ENCODE peak calls at places on chromosomes 7 and 10, in six cellular contexts. One of them, this sample, is unnamed.

GRCh38 chr7:44143606-44144250 is 2.6 kb upstream of the MYL7 start:
- DNase-seq in adrenal gland: peak
- DNase-seq in CD8-positive, alpha-beta T cell: no peak
- DNase-seq in uterus: peak
- DNase-seq in vagina: no peak
- DNase-seq in lower lobe of right lung: no peak
- DNase-seq in this sample: no peak

GRCh38 chr7:28093617-28094232 is 86.9 kb downstream of the JAZF1 start:
- DNase-seq in adrenal gland: peak
- DNase-seq in CD8-positive, alpha-beta T cell: no peak
- DNase-seq in uterus: peak
- DNase-seq in vagina: no peak
- DNase-seq in lower lobe of right lung: peak
- DNase-seq in this sample: peak

GRCh38 chr7:1046722-1047679 is 2.7 kb downstream of the GPR146 start:
- DNase-seq in adrenal gland: no peak
- DNase-seq in CD8-positive, alpha-beta T cell: no peak
- DNase-seq in uterus: no peak
- DNase-seq in vagina: no peak
- DNase-seq in lower lobe of right lung: peak
- DNase-seq in this sample: peak

GRCh38 chr7:1883031-1883761 is 213.1 kb downstream of the ELFN1 start:
- DNase-seq in adrenal gland: peak
- DNase-seq in CD8-positive, alpha-beta T cell: no peak
- DNase-seq in uterus: no peak
- DNase-seq in vagina: no peak
- DNase-seq in lower lobe of right lung: no peak
- DNase-seq in this sample: no peak

GRCh38 chr7:104111294-104111693 is 96.5 kb downstream of the ORC5 start:
- DNase-seq in adrenal gland: no peak
- DNase-seq in CD8-positive, alpha-beta T cell: no peak
- DNase-seq in uterus: no peak
- DNase-seq in vagina: no peak
- DNase-seq in lower lobe of right lung: no peak
- DNase-seq in this sample: no peak

GRCh38 chr7:15461576-15461975 is 100.2 kb downstream of the AGMO start:
- DNase-seq in adrenal gland: no peak
- DNase-seq in CD8-positive, alpha-beta T cell: no peak
- DNase-seq in uterus: no peak
- DNase-seq in vagina: no peak
- DNase-seq in lower lobe of right lung: no peak
- DNase-seq in this sample: no peak

GRCh38 chr7:143499743-143500348 is 22.2 kb downstream of the TAS2R41 start:
- DNase-seq in adrenal gland: no peak
- DNase-seq in CD8-positive, alpha-beta T cell: no peak
- DNase-seq in uterus: no peak
- DNase-seq in vagina: no peak
- DNase-seq in lower lobe of right lung: no peak
- DNase-seq in this sample: no peak

GRCh38 chr7:43591551-43592180 is 8.8 kb downstream of the STK17A start:
- DNase-seq in adrenal gland: no peak
- DNase-seq in CD8-positive, alpha-beta T cell: no peak
- DNase-seq in uterus: no peak
- DNase-seq in vagina: no peak
- DNase-seq in lower lobe of right lung: no peak
- DNase-seq in this sample: no peak

GRCh38 chr10:17007836-17008235 is 121.8 kb downstream of the CUBN start:
- DNase-seq in adrenal gland: no peak
- DNase-seq in CD8-positive, alpha-beta T cell: no peak
- DNase-seq in uterus: no peak
- DNase-seq in vagina: no peak
- DNase-seq in lower lobe of right lung: no peak
- DNase-seq in this sample: no peak

GRCh38 chr10:74094231-74094630 is 56.4 kb downstream of the AP3M1 start:
- DNase-seq in adrenal gland: no peak
- DNase-seq in CD8-positive, alpha-beta T cell: no peak
- DNase-seq in uterus: no peak
- DNase-seq in vagina: no peak
- DNase-seq in lower lobe of right lung: no peak
- DNase-seq in this sample: no peak

GRCh38 chr7:36653671-36654355 is 70.5 kb downstream of the AOAH start:
- DNase-seq in adrenal gland: no peak
- DNase-seq in CD8-positive, alpha-beta T cell: no peak
- DNase-seq in uterus: no peak
- DNase-seq in vagina: no peak
- DNase-seq in lower lobe of right lung: no peak
- DNase-seq in this sample: no peak

GRCh38 chr10:51689536-51689935 is 9.9 kb downstream of the CSTF2T start:
- DNase-seq in adrenal gland: no peak
- DNase-seq in CD8-positive, alpha-beta T cell: no peak
- DNase-seq in uterus: no peak
- DNase-seq in vagina: no peak
- DNase-seq in lower lobe of right lung: no peak
- DNase-seq in this sample: no peak

GRCh38 chr10:71269301-71270288 is 49.5 kb upstream of the SLC29A3 start:
- DNase-seq in adrenal gland: no peak
- DNase-seq in CD8-positive, alpha-beta T cell: no peak
- DNase-seq in uterus: no peak
- DNase-seq in vagina: no peak
- DNase-seq in lower lobe of right lung: no peak
- DNase-seq in this sample: no peak

GRCh38 chr10:101683226-101683625 is 11.7 kb downstream of the FBXW4 start:
- DNase-seq in adrenal gland: no peak
- DNase-seq in CD8-positive, alpha-beta T cell: no peak
- DNase-seq in uterus: no peak
- DNase-seq in vagina: no peak
- DNase-seq in lower lobe of right lung: no peak
- DNase-seq in this sample: no peak

GRCh38 chr7:30927040-30927439 is 15.4 kb downstream of the AQP1 start:
- DNase-seq in adrenal gland: no peak
- DNase-seq in CD8-positive, alpha-beta T cell: no peak
- DNase-seq in uterus: no peak
- DNase-seq in vagina: no peak
- DNase-seq in lower lobe of right lung: peak
- DNase-seq in this sample: peak

GRCh38 chr7:54037873-54038272 is 504.3 kb upstream of the VSTM2A start:
- DNase-seq in adrenal gland: no peak
- DNase-seq in CD8-positive, alpha-beta T cell: no peak
- DNase-seq in uterus: no peak
- DNase-seq in vagina: no peak
- DNase-seq in lower lobe of right lung: no peak
- DNase-seq in this sample: no peak

GRCh38 chr7:100406767-100407166 is 21.7 kb downstream of the ZCWPW1 start:
- DNase-seq in adrenal gland: no peak
- DNase-seq in CD8-positive, alpha-beta T cell: no peak
- DNase-seq in uterus: no peak
- DNase-seq in vagina: no peak
- DNase-seq in lower lobe of right lung: no peak
- DNase-seq in this sample: no peak

GRCh38 chr7:38542156-38542555 is 89.0 kb downstream of the AMPH start:
- DNase-seq in adrenal gland: no peak
- DNase-seq in CD8-positive, alpha-beta T cell: no peak
- DNase-seq in uterus: no peak
- DNase-seq in vagina: no peak
- DNase-seq in lower lobe of right lung: no peak
- DNase-seq in this sample: no peak

DNA sequence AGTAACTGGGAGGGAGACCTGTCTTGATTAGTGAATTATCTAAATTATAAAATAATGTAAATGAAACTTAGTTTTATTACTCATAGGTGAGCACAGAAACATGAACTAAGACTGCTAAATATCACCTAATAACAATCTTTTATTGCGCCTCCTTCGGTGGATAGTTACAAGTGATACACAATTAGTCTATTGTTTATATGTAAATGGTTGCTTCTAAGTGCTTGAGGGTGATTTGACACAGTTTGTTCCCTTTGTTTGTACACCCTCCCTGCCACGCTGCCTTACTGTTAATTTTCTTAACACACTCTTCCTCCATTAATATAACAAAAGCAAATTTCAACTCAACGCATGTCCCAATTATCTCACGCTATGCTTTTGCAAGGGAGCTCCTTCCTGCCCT is 4.0 kb downstream of the NPSR1 start:
- DNase-seq in adrenal gland: no peak
- DNase-seq in CD8-positive, alpha-beta T cell: no peak
- DNase-seq in uterus: no peak
- DNase-seq in vagina: no peak
- DNase-seq in lower lobe of right lung: no peak
- DNase-seq in this sample: no peak
- H3K4me3 ChIP-seq in adrenal gland: no peak
- H3K4me3 ChIP-seq in CD8-positive, alpha-beta T cell: no peak
- H3K4me3 ChIP-seq in uterus: no peak
- H3K4me3 ChIP-seq in vagina: no peak
- H3K4me3 ChIP-seq in lower lobe of right lung: no peak
- H3K4me3 ChIP-seq in this sample: no peak

DNA sequence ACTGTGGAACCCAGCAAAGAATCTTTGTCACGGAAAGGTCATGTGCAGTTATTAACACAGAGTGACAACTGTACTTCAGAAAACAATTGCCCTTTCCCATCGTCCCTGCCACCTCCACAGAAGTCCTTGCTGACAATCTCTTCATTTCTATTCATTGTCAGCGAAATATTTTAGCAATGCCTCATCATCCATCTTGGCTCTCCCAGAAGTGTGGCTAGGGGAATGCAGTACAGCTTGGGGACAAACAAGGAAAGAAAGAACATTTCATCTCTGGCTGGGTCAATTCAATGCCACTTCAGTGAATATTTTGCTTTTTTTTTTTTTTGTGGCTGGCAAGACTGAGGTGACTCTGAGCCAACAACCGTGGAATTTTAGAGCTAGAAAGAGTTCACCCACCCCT is 850.9 kb downstream of the KCNMA1 start:
- DNase-seq in adrenal gland: no peak
- DNase-seq in CD8-positive, alpha-beta T cell: no peak
- DNase-seq in uterus: no peak
- DNase-seq in vagina: no peak
- DNase-seq in lower lobe of right lung: no peak
- DNase-seq in this sample: no peak
- H3K4me3 ChIP-seq in adrenal gland: no peak
- H3K4me3 ChIP-seq in CD8-positive, alpha-beta T cell: no peak
- H3K4me3 ChIP-seq in uterus: no peak
- H3K4me3 ChIP-seq in vagina: no peak
- H3K4me3 ChIP-seq in lower lobe of right lung: no peak
- H3K4me3 ChIP-seq in this sample: no peak

GRCh38 chr7:158083526-158084310 is 503.9 kb downstream of the PTPRN2 start:
- DNase-seq in adrenal gland: no peak
- DNase-seq in CD8-positive, alpha-beta T cell: no peak
- DNase-seq in uterus: no peak
- DNase-seq in vagina: no peak
- DNase-seq in lower lobe of right lung: no peak
- DNase-seq in this sample: no peak
- H3K4me3 ChIP-seq in adrenal gland: no peak
- H3K4me3 ChIP-seq in CD8-positive, alpha-beta T cell: no peak
- H3K4me3 ChIP-seq in uterus: no peak
- H3K4me3 ChIP-seq in vagina: no peak
- H3K4me3 ChIP-seq in lower lobe of right lung: no peak
- H3K4me3 ChIP-seq in this sample: no peak

GRCh38 chr10:130425169-130425568 is 289.0 kb downstream of the GLRX3 start:
- DNase-seq in adrenal gland: no peak
- DNase-seq in CD8-positive, alpha-beta T cell: no peak
- DNase-seq in uterus: no peak
- DNase-seq in vagina: peak
- DNase-seq in lower lobe of right lung: no peak
- DNase-seq in this sample: no peak

GRCh38 chr10:130429809-130430208 is 293.6 kb downstream of the GLRX3 start:
- DNase-seq in adrenal gland: no peak
- DNase-seq in CD8-positive, alpha-beta T cell: no peak
- DNase-seq in uterus: no peak
- DNase-seq in vagina: no peak
- DNase-seq in lower lobe of right lung: no peak
- DNase-seq in this sample: no peak

GRCh38 chr10:130428936-130429335 is 292.7 kb downstream of the GLRX3 start:
- DNase-seq in adrenal gland: no peak
- DNase-seq in CD8-positive, alpha-beta T cell: no peak
- DNase-seq in uterus: no peak
- DNase-seq in vagina: peak
- DNase-seq in lower lobe of right lung: no peak
- DNase-seq in this sample: no peak

GRCh38 chr10:130425881-130426435 is 289.8 kb downstream of the GLRX3 start:
- DNase-seq in adrenal gland: no peak
- DNase-seq in CD8-positive, alpha-beta T cell: no peak
- DNase-seq in uterus: no peak
- DNase-seq in vagina: peak
- DNase-seq in lower lobe of right lung: no peak
- DNase-seq in this sample: no peak

DNA sequence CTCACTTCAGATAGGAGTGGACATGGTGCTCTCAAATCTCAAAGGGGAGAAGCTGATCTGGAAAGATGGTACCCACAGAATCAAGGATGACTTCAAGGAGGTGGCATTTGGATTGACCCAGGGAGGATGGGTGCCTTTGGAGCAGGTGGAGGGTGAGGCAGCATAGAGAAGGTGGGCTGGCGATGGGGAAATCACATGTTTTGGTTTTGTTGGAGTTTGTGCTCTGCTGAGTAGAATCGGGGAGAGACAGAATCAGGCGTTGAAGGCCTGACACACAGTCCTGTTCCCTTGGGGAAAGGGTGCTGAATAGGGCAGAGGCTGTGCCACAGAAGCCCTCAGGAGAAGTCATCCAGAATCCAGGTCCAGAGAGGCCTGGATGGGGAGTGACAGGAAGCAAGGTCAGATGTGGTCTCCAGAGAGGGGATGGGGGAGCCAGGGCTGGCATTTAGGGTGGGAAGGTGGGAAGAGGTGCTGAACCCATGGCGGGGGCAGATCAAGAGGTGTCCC is 291.1 kb downstream of the GLRX3 start:
- DNase-seq in adrenal gland: no peak
- DNase-seq in CD8-positive, alpha-beta T cell: no peak
- DNase-seq in uterus: no peak
- DNase-seq in vagina: peak
- DNase-seq in lower lobe of right lung: no peak
- DNase-seq in this sample: no peak
- H3K4me3 ChIP-seq in adrenal gland: no peak
- H3K4me3 ChIP-seq in CD8-positive, alpha-beta T cell: no peak
- H3K4me3 ChIP-seq in uterus: no peak
- H3K4me3 ChIP-seq in vagina: no peak
- H3K4me3 ChIP-seq in lower lobe of right lung: no peak
- H3K4me3 ChIP-seq in this sample: no peak

GRCh38 chr10:3782099-3782455 is 2.9 kb downstream of the KLF6 start:
- DNase-seq in adrenal gland: no peak
- DNase-seq in CD8-positive, alpha-beta T cell: no peak
- DNase-seq in uterus: peak
- DNase-seq in vagina: no peak
- DNase-seq in lower lobe of right lung: no peak
- DNase-seq in this sample: peak
- H3K4me3 ChIP-seq in adrenal gland: no peak
- H3K4me3 ChIP-seq in CD8-positive, alpha-beta T cell: peak
- H3K4me3 ChIP-seq in uterus: peak
- H3K4me3 ChIP-seq in vagina: peak
- H3K4me3 ChIP-seq in lower lobe of right lung: peak
- H3K4me3 ChIP-seq in this sample: peak

GRCh38 chr10:13351340-13351915 is 3.3 kb upstream of the SEPHS1 start:
- DNase-seq in adrenal gland: no peak
- DNase-seq in CD8-positive, alpha-beta T cell: peak
- DNase-seq in uterus: no peak
- DNase-seq in vagina: no peak
- DNase-seq in lower lobe of right lung: no peak
- DNase-seq in this sample: no peak
- H3K4me3 ChIP-seq in adrenal gland: no peak
- H3K4me3 ChIP-seq in CD8-positive, alpha-beta T cell: no peak
- H3K4me3 ChIP-seq in uterus: no peak
- H3K4me3 ChIP-seq in vagina: no peak
- H3K4me3 ChIP-seq in lower lobe of right lung: no peak
- H3K4me3 ChIP-seq in this sample: no peak